ENCODE peak calls at places on chromosomes 16 and 17, in seven cellular contexts. P is A549; M is NCI-H1092; K is activated T-cell treated with anti-CD3 and anti-CD28 coated beads, Interleukin-2, amount 50 U/mL, for 72 hours; R is uterus; B is WTC11; G is H7. Y is an unnamed sample.

GRCh38 chr16:85935957-85936760 is 37.2 kb downstream of the IRF8 start:
- DNase-seq in P (no peak), M (no peak), K (peak), R (no peak), B (no peak), G (no peak), Y (no peak)

GRCh38 chr16:75402821-75403475 is 30.4 kb downstream of the CFDP1 start:
- DNase-seq in P (peak), M (peak), K (no peak), R (no peak), B (no peak), G (peak), Y (no peak)

GRCh38 chr17:58626905-58627304 is 64.9 kb downstream of the TEX14 start:
- DNase-seq in P (no peak), M (no peak), K (no peak), R (no peak), B (no peak), G (no peak), Y (no peak)

GRCh38 chr16:73062640-73063283 is 14.8 kb upstream of the ZFHX3 start:
- DNase-seq in P (no peak), M (no peak), K (no peak), R (no peak), B (peak), G (peak), Y (peak)

GRCh38 chr17:47013341-47013740 is 34.3 kb upstream of the RPRML start:
- DNase-seq in P (no peak), M (no peak), K (no peak), R (no peak), B (no peak), G (no peak), Y (no peak)

GRCh38 chr17:65346166-65346565 is 209.0 kb downstream of the RGS9 start:
- DNase-seq in P (no peak), M (no peak), K (no peak), R (no peak), B (no peak), G (no peak), Y (no peak)

GRCh38 chr17:63837962-63838585 is 4.4 kb downstream of the SMARCD2 start:
- DNase-seq in P (no peak), M (no peak), K (no peak), R (no peak), B (no peak), G (peak), Y (no peak)

GRCh38 chr16:56305956-56306565 is 114.8 kb downstream of the GNAO1 start:
- DNase-seq in P (no peak), M (no peak), K (no peak), R (no peak), B (no peak), G (peak), Y (no peak)

GRCh38 chr17:53630115-53630514 is 192.6 kb upstream of the KIF2B start:
- DNase-seq in P (no peak), M (no peak), K (no peak), R (no peak), B (no peak), G (peak), Y (no peak)

GRCh38 chr17:32494621-32495346 is 8.0 kb downstream of the CDK5R1 start:
- DNase-seq in P (no peak), M (peak), K (no peak), R (no peak), B (no peak), G (peak), Y (no peak)

GRCh38 chr17:38746004-38746892 is 1.9 kb downstream of the PCGF2 start:
- DNase-seq in P (no peak), M (no peak), K (no peak), R (no peak), B (no peak), G (peak), Y (no peak)

Y was measured in sciatic nerve.